ENCODE peak calls at places on chromosomes 7 and 10, in eight cellular contexts. G is ovary, O is Peyer's patch, Q is type B pancreatic cell, L is left ventricle myocardium inferior, C is H1, Z is osteocyte, H is D721Med. N is an unnamed sample.

GRCh38 chr10:16297069-16297468 is 139.7 kb upstream of the PTER start:
- DNase-seq in L (no peak), H (no peak), Z (no peak), O (no peak), Q (no peak), C (no peak), G (no peak), N (no peak)

GRCh38 chr10:75967491-75967890 is 536.1 kb downstream of the LRMDA start:
- DNase-seq in O (no peak), Z (no peak), C (no peak), L (no peak), Q (peak; percentile 78), H (no peak), G (no peak), N (no peak)

GRCh38 chr10:70362357-70362756 is 20.1 kb downstream of the LRRC20 start:
- DNase-seq in Q (no peak), G (no peak), Z (no peak), O (no peak), H (no peak), L (no peak), C (no peak), N (no peak)

GRCh38 chr7:16755397-16755796 is 1.8 kb downstream of the TSPAN13 start:
- DNase-seq in L (no peak), C (no peak), H (no peak), Q (no peak), G (no peak), Z (no peak), O (no peak), N (no peak)

GRCh38 chr7:50197547-50197946 is 104.5 kb upstream of the ZPBP start:
- DNase-seq in Z (no peak), H (no peak), G (no peak), L (no peak), C (peak; percentile 59), O (no peak), Q (no peak), N (no peak)

GRCh38 chr10:49605177-49605938 is 4.8 kb upstream of the SLC18A3 start:
- DNase-seq in G (no peak), O (no peak), C (no peak), Q (peak; percentile 45), Z (peak; percentile 66), L (no peak), H (no peak), N (no peak)

GRCh38 chr7:155590215-155591023 is 44.1 kb upstream of the CNPY1 start:
- DNase-seq in L (peak; percentile 44), C (no peak), G (peak; percentile 25), Z (no peak), H (no peak), O (no peak), Q (no peak), N (no peak)

GRCh38 chr10:3423411-3423810 is 250.8 kb upstream of the PITRM1 start:
- DNase-seq in H (no peak), O (no peak), Z (no peak), L (no peak), C (no peak), Q (no peak), G (no peak), N (no peak)

GRCh38 chr10:62779487-62780248 is 24.9 kb upstream of the ADO start:
- DNase-seq in H (no peak), L (no peak), C (no peak), Z (no peak), G (no peak), O (no peak), Q (no peak), N (no peak)

GRCh38 chr10:681670-682318 is 7.7 kb downstream of the DIP2C start:
- DNase-seq in Q (no peak), G (no peak), C (no peak), Z (no peak), H (no peak), L (no peak), O (no peak), N (no peak)

GRCh38 chr7:99196536-99197288 is 11.2 kb downstream of the KPNA7 start:
- DNase-seq in O (no peak), Z (no peak), G (no peak), Q (no peak), C (no peak), H (no peak), L (no peak), N (no peak)

GRCh38 chr10:108911814-108912541 is 1011.3 kb downstream of the XPNPEP1 start:
- DNase-seq in H (no peak), Q (peak; percentile 79), L (peak; percentile 38), C (peak; percentile 64), Z (no peak), O (peak; percentile 60), G (peak; percentile 81), N (peak; percentile 78)

GRCh38 chr7:134328900-134329299 is 12.2 kb upstream of the SLC35B4 start:
- DNase-seq in G (no peak), Z (no peak), L (no peak), C (no peak), H (no peak), O (no peak), Q (no peak), N (no peak)

GRCh38 chr10:62584216-62584615 is 210.0 kb downstream of the ZNF365 start:
- DNase-seq in C (no peak), H (no peak), O (no peak), G (no peak), Q (no peak), L (no peak), Z (no peak), N (no peak)

GRCh38 chr10:17685227-17685840 is 41.4 kb downstream of the STAM start:
- DNase-seq in Z (no peak), H (no peak), L (no peak), G (no peak), O (no peak), Q (no peak), C (no peak), N (no peak)

DNA sequence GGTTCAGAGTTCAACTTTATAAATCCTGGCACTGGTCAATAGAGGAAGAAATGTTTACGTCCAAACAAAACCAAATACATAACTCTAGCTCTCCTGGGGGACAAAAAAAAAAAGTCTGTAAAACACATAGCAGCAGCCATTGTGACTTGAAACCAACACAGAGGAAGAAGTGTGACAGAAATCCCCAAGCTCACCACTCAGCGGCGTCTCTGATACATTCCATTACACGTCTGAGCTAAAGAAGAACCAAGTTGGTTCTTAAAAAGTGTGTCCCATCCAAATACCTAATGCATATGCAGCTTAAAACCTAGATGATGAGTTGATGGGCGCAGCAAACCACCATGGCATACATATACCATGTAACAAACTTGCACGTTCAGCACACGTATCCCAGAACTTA is 58.3 kb upstream of the NANOS1 start:
- DNase-seq in H (no peak), L (no peak), Z (no peak), G (no peak), Q (no peak), C (no peak), O (no peak), N (no peak)
- TF ChIP-seq CTCF in H (peak; percentile 7), L (peak; percentile 40), Z (no peak), G (no peak), Q (no peak), C (no peak), O (no peak), N (no peak)

GRCh38 chr7:77991656-77992055 is 193.1 kb downstream of the PHTF2 start:
- DNase-seq in H (no peak), C (no peak), Z (no peak), L (no peak), G (no peak), O (no peak), Q (no peak), N (no peak)

GRCh38 chr7:77989981-77990566 is 191.5 kb downstream of the PHTF2 start:
- DNase-seq in L (no peak), H (no peak), G (no peak), O (peak; percentile 67), Z (no peak), Q (no peak), C (no peak), N (peak; percentile 18)

GRCh38 chr7:77993823-77994222 is 195.2 kb downstream of the PHTF2 start:
- DNase-seq in G (no peak), Q (no peak), H (no peak), Z (no peak), L (no peak), O (no peak), C (no peak), N (no peak)

DNA sequence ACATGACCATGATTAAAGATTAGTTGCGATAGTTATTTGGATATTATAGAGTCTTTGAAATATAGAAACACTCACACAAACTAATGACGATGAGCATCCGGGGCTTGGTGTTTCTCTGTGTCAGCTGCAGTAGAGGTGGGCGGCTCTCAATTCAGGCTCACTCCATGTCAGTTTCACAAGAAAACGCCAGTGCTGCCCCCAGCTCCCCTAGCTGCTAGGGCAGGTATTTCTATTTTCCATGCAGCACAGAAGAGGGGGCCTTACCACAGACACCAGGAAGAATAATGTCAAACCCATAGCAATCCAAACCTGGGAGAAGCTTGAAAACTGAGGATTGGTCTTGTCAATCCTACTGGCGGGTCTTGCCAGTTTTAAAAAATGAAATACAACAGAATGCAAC is 197.1 kb downstream of the PHTF2 start:
- DNase-seq in G (no peak), O (no peak), L (no peak), H (no peak), C (no peak), Q (no peak), Z (no peak), N (no peak)
- TF ChIP-seq CTCF in G (no peak), O (no peak), L (no peak), H (peak; percentile 5), C (peak; percentile 78), Q (peak; percentile 53), Z (peak; percentile 23), N (peak; percentile 25)

DNA sequence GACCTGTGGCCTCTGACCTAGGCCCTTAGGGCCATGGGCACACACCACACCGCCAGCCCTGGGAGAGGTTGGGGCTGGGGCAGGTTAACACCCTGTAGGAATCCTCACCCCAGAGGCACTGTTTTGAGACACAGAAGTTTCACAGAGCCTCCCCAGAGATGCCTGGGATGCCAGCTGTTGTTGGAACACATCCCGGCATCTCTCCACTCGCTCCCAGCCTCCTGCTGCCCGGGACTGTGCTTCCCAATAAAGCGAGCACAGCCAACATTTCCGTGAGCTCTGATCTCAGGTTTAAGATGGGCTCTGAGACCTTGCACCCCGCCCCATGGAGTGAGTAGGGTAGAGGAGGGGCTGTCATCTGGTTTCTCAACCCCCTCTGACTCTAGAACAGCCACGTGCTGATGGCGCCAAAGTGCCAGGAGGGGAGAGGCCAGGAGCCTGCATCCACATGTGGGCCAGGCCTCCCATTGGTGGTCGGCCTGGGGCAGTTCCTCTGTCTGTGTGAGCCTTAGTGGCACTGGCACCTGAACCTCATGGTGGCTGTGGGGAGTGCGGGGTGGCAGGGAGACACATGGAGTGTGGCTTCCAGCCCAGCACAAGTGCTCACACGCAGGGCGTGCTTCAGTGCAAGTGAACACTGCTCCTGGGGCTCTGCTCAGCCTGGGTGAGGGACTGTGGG is 54.7 kb downstream of the RASGEF1A start:
- DNase-seq in C (no peak), L (peak; percentile 34), O (peak; percentile 35), G (no peak), Q (no peak), H (no peak), Z (no peak), N (no peak)
- TF ChIP-seq CTCF in C (no peak), L (no peak), O (no peak), G (no peak), Q (no peak), H (no peak), Z (no peak), N (no peak)

DNA sequence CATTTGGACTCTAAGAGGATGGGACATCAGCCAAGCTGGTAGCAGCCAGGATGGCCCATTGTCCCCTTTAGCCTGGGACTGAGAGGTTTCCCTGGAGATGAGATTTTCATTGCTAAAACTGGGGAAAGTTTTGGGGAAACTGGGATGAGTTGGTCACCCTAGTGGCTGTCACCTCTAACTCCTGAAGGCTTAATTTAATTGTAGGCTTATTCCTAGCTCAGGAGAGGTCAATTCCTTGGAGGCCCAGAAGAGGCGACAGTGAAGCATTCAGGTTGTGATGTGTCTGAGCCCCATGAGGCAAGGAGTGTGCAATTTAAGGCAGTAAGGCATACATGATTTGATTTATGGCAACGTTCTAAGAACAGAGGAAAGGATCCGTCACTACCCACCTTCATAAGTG is 24.9 kb upstream of the JAZF1 start:
- DNase-seq in C (no peak), O (no peak), H (no peak), L (no peak), Q (no peak), G (no peak), Z (no peak), N (no peak)
- TF ChIP-seq CTCF in C (peak; percentile 52), O (no peak), H (no peak), L (no peak), Q (no peak), G (no peak), Z (no peak), N (no peak)

N was measured in endothelial cell.